ENCODE peak calls at places on chromosomes 2 and 18, in eight cellular contexts. One of them, this sample, is unnamed.

GRCh38 chr2:96408631-96409542 is 73.3 kb downstream of the NCAPH start:
- DNase-seq in ovary: peak; percentile 36
- DNase-seq in brain microvascular endothelial cell: peak; percentile 18
- DNase-seq in AG04450: no peak
- DNase-seq in foreskin fibroblast: no peak
- DNase-seq in ascending aorta: no peak
- DNase-seq in NT2/D1: no peak
- DNase-seq in tibial artery: peak; percentile 43
- DNase-seq in this sample: no peak

GRCh38 chr2:150339951-150340350 is 147.5 kb downstream of the RND3 start:
- DNase-seq in ovary: no peak
- DNase-seq in brain microvascular endothelial cell: no peak
- DNase-seq in NT2/D1: no peak
- DNase-seq in foreskin fibroblast: no peak
- DNase-seq in tibial artery: no peak
- DNase-seq in ascending aorta: no peak
- DNase-seq in AG04450: no peak
- DNase-seq in this sample: no peak

GRCh38 chr2:239891692-239892091 is 133.4 kb downstream of the NDUFA10 start:
- DNase-seq in NT2/D1: no peak
- DNase-seq in tibial artery: no peak
- DNase-seq in foreskin fibroblast: no peak
- DNase-seq in brain microvascular endothelial cell: no peak
- DNase-seq in AG04450: no peak
- DNase-seq in ovary: no peak
- DNase-seq in ascending aorta: no peak
- DNase-seq in this sample: no peak

GRCh38 chr2:133194068-133194655 is 374.1 kb downstream of the NCKAP5 start:
- DNase-seq in tibial artery: no peak
- DNase-seq in NT2/D1: no peak
- DNase-seq in ascending aorta: no peak
- DNase-seq in ovary: no peak
- DNase-seq in AG04450: no peak
- DNase-seq in brain microvascular endothelial cell: no peak
- DNase-seq in foreskin fibroblast: peak; percentile 23
- DNase-seq in this sample: peak; percentile 24

GRCh38 chr2:148569221-148569620 is 75.3 kb upstream of the EPC2 start:
- DNase-seq in AG04450: no peak
- DNase-seq in ovary: no peak
- DNase-seq in NT2/D1: no peak
- DNase-seq in foreskin fibroblast: no peak
- DNase-seq in brain microvascular endothelial cell: no peak
- DNase-seq in ascending aorta: no peak
- DNase-seq in tibial artery: no peak
- DNase-seq in this sample: no peak

GRCh38 chr2:143801561-143801960 is 672.3 kb downstream of the ARHGAP15 start:
- DNase-seq in AG04450: no peak
- DNase-seq in foreskin fibroblast: no peak
- DNase-seq in ascending aorta: no peak
- DNase-seq in ovary: no peak
- DNase-seq in brain microvascular endothelial cell: no peak
- DNase-seq in tibial artery: no peak
- DNase-seq in NT2/D1: no peak
- DNase-seq in this sample: no peak

GRCh38 chr2:71578665-71579371 is 125.5 kb downstream of the DYSF start:
- DNase-seq in ascending aorta: peak; percentile 53
- DNase-seq in ovary: no peak
- DNase-seq in foreskin fibroblast: no peak
- DNase-seq in brain microvascular endothelial cell: peak; percentile 31
- DNase-seq in AG04450: no peak
- DNase-seq in NT2/D1: no peak
- DNase-seq in tibial artery: peak; percentile 69
- DNase-seq in this sample: no peak

GRCh38 chr2:117994729-117995128 is 19.1 kb downstream of the CCDC93 start:
- DNase-seq in brain microvascular endothelial cell: no peak
- DNase-seq in foreskin fibroblast: no peak
- DNase-seq in ovary: no peak
- DNase-seq in ascending aorta: no peak
- DNase-seq in NT2/D1: no peak
- DNase-seq in tibial artery: no peak
- DNase-seq in AG04450: no peak
- DNase-seq in this sample: no peak

GRCh38 chr2:137963535-137964065 is 673 bp upstream of the HNMT start:
- DNase-seq in brain microvascular endothelial cell: no peak
- DNase-seq in foreskin fibroblast: no peak
- DNase-seq in ascending aorta: no peak
- DNase-seq in ovary: no peak
- DNase-seq in NT2/D1: no peak
- DNase-seq in tibial artery: no peak
- DNase-seq in AG04450: no peak
- DNase-seq in this sample: no peak

GRCh38 chr2:137966043-137966442 is 1.8 kb downstream of the HNMT start:
- DNase-seq in AG04450: no peak
- DNase-seq in ascending aorta: no peak
- DNase-seq in tibial artery: no peak
- DNase-seq in brain microvascular endothelial cell: no peak
- DNase-seq in NT2/D1: no peak
- DNase-seq in ovary: no peak
- DNase-seq in foreskin fibroblast: no peak
- DNase-seq in this sample: no peak

GRCh38 chr2:137967042-137967441 is 2.8 kb downstream of the HNMT start:
- DNase-seq in ascending aorta: no peak
- DNase-seq in NT2/D1: no peak
- DNase-seq in ovary: no peak
- DNase-seq in brain microvascular endothelial cell: no peak
- DNase-seq in tibial artery: no peak
- DNase-seq in AG04450: no peak
- DNase-seq in foreskin fibroblast: no peak
- DNase-seq in this sample: no peak

GRCh38 chr2:137964066-137964858 is at the start of gene HNMT:
- DNase-seq in NT2/D1: no peak
- DNase-seq in tibial artery: peak; percentile 44
- DNase-seq in brain microvascular endothelial cell: peak; percentile 55
- DNase-seq in foreskin fibroblast: peak; percentile 60
- DNase-seq in ovary: peak; percentile 46
- DNase-seq in ascending aorta: no peak
- DNase-seq in AG04450: no peak
- DNase-seq in this sample: peak; percentile 28

GRCh38 chr2:137964859-137965459 is 686 bp downstream of the HNMT start:
- DNase-seq in foreskin fibroblast: no peak
- DNase-seq in ascending aorta: no peak
- DNase-seq in tibial artery: no peak
- DNase-seq in NT2/D1: no peak
- DNase-seq in AG04450: no peak
- DNase-seq in ovary: no peak
- DNase-seq in brain microvascular endothelial cell: no peak
- DNase-seq in this sample: no peak
- H3K4me3 ChIP-seq in foreskin fibroblast: peak overlapping the region; percentile 67
- H3K4me3 ChIP-seq in ascending aorta: peak overlapping the region; percentile 75
- H3K4me3 ChIP-seq in tibial artery: peak overlapping the region; percentile 57
- H3K4me3 ChIP-seq in NT2/D1: no peak overlapping the region
- H3K4me3 ChIP-seq in AG04450: peak overlapping the region; percentile 69
- H3K4me3 ChIP-seq in ovary: peak overlapping the region; percentile 49
- H3K4me3 ChIP-seq in brain microvascular endothelial cell: peak overlapping the region; percentile 58
- H3K4me3 ChIP-seq in this sample: peak overlapping the region; percentile 41

GRCh38 chr18:13548944-13549878 is 177.1 kb downstream of the FAM210A start:
- DNase-seq in foreskin fibroblast: no peak
- DNase-seq in NT2/D1: no peak
- DNase-seq in brain microvascular endothelial cell: no peak
- DNase-seq in ascending aorta: no peak
- DNase-seq in AG04450: no peak
- DNase-seq in tibial artery: no peak
- DNase-seq in ovary: no peak
- DNase-seq in this sample: no peak
- H3K4me3 ChIP-seq in foreskin fibroblast: no peak overlapping the region
- H3K4me3 ChIP-seq in NT2/D1: no peak overlapping the region
- H3K4me3 ChIP-seq in brain microvascular endothelial cell: no peak overlapping the region
- H3K4me3 ChIP-seq in ascending aorta: no peak overlapping the region
- H3K4me3 ChIP-seq in AG04450: no peak overlapping the region
- H3K4me3 ChIP-seq in tibial artery: no peak overlapping the region
- H3K4me3 ChIP-seq in ovary: no peak overlapping the region
- H3K4me3 ChIP-seq in this sample: no peak overlapping the region

GRCh38 chr2:219387284-219388126 is at the start of gene DNPEP:
- DNase-seq in AG04450: no peak
- DNase-seq in brain microvascular endothelial cell: peak; percentile 83
- DNase-seq in tibial artery: peak; percentile 92
- DNase-seq in NT2/D1: peak; percentile 76
- DNase-seq in foreskin fibroblast: peak; percentile 90
- DNase-seq in ascending aorta: peak; percentile 65
- DNase-seq in ovary: peak; percentile 98
- DNase-seq in this sample: no peak

GRCh38 chr2:219386532-219387280 is 1.0 kb downstream of the DNPEP start:
- DNase-seq in foreskin fibroblast: no peak
- DNase-seq in ascending aorta: no peak
- DNase-seq in NT2/D1: no peak
- DNase-seq in tibial artery: peak; percentile 35
- DNase-seq in AG04450: no peak
- DNase-seq in brain microvascular endothelial cell: no peak
- DNase-seq in ovary: no peak
- DNase-seq in this sample: no peak

GRCh38 chr2:219384083-219384713 is 3.5 kb downstream of the DNPEP start:
- DNase-seq in tibial artery: no peak
- DNase-seq in ovary: no peak
- DNase-seq in NT2/D1: no peak
- DNase-seq in brain microvascular endothelial cell: no peak
- DNase-seq in ascending aorta: no peak
- DNase-seq in foreskin fibroblast: no peak
- DNase-seq in AG04450: no peak
- DNase-seq in this sample: no peak

GRCh38 chr2:219384872-219385271 is 2.8 kb downstream of the DNPEP start:
- DNase-seq in foreskin fibroblast: no peak
- DNase-seq in tibial artery: no peak
- DNase-seq in brain microvascular endothelial cell: no peak
- DNase-seq in ovary: no peak
- DNase-seq in AG04450: no peak
- DNase-seq in NT2/D1: no peak
- DNase-seq in ascending aorta: no peak
- DNase-seq in this sample: no peak

GRCh38 chr2:219385958-219386520 is 1.7 kb downstream of the DNPEP start:
- DNase-seq in AG04450: no peak
- DNase-seq in ascending aorta: no peak
- DNase-seq in NT2/D1: no peak
- DNase-seq in ovary: peak; percentile 57
- DNase-seq in brain microvascular endothelial cell: no peak
- DNase-seq in foreskin fibroblast: no peak
- DNase-seq in tibial artery: no peak
- DNase-seq in this sample: no peak
- H3K4me3 ChIP-seq in AG04450: no peak overlapping the region
- H3K4me3 ChIP-seq in ascending aorta: peak overlapping the region; percentile 82
- H3K4me3 ChIP-seq in NT2/D1: no peak overlapping the region
- H3K4me3 ChIP-seq in ovary: no peak overlapping the region
- H3K4me3 ChIP-seq in brain microvascular endothelial cell: no peak overlapping the region
- H3K4me3 ChIP-seq in foreskin fibroblast: peak overlapping the region; percentile 73
- H3K4me3 ChIP-seq in tibial artery: no peak overlapping the region
- H3K4me3 ChIP-seq in this sample: no peak overlapping the region

DNA sequence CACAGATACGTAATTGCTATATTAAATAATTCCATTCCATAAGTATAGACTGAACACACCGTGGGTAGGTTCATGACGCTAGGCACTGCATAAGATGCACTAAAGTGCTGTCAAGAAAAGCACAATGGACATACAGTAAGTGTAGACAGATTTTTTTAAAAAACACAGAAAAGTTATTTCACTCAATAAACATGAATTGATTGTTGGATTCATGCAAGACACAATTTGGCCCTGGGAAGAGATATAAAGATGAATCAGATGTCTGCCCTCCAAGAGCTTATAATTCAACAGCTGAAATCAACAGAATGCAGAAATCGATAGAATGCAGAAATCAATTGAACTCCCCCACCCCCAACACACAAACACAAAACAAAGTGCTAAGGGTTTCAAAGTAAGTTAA is 1.8 kb downstream of the NBAS start:
- DNase-seq in foreskin fibroblast: no peak
- DNase-seq in ascending aorta: no peak
- DNase-seq in NT2/D1: no peak
- DNase-seq in AG04450: no peak
- DNase-seq in tibial artery: no peak
- DNase-seq in ovary: no peak
- DNase-seq in brain microvascular endothelial cell: no peak
- DNase-seq in this sample: no peak
- H3K4me3 ChIP-seq in foreskin fibroblast: peak overlapping the region; percentile 81
- H3K4me3 ChIP-seq in ascending aorta: peak overlapping the region; percentile 78
- H3K4me3 ChIP-seq in NT2/D1: no peak overlapping the region
- H3K4me3 ChIP-seq in AG04450: peak overlapping the region; percentile 91
- H3K4me3 ChIP-seq in tibial artery: no peak overlapping the region
- H3K4me3 ChIP-seq in ovary: no peak overlapping the region
- H3K4me3 ChIP-seq in brain microvascular endothelial cell: no peak overlapping the region
- H3K4me3 ChIP-seq in this sample: peak overlapping the region; percentile 96

GRCh38 chr2:2318949-2319348 is 12.1 kb downstream of the MYT1L start:
- DNase-seq in ascending aorta: no peak
- DNase-seq in foreskin fibroblast: no peak
- DNase-seq in tibial artery: no peak
- DNase-seq in brain microvascular endothelial cell: no peak
- DNase-seq in NT2/D1: no peak
- DNase-seq in AG04450: no peak
- DNase-seq in ovary: no peak
- DNase-seq in this sample: no peak

GRCh38 chr2:2321250-2321545 is 9.9 kb downstream of the MYT1L start:
- DNase-seq in brain microvascular endothelial cell: no peak
- DNase-seq in ascending aorta: no peak
- DNase-seq in AG04450: no peak
- DNase-seq in tibial artery: no peak
- DNase-seq in ovary: no peak
- DNase-seq in NT2/D1: no peak
- DNase-seq in foreskin fibroblast: no peak
- DNase-seq in this sample: no peak

GRCh38 chr2:2324119-2324518 is 7.0 kb downstream of the MYT1L start:
- DNase-seq in brain microvascular endothelial cell: no peak
- DNase-seq in AG04450: no peak
- DNase-seq in NT2/D1: no peak
- DNase-seq in ovary: no peak
- DNase-seq in foreskin fibroblast: no peak
- DNase-seq in ascending aorta: no peak
- DNase-seq in tibial artery: no peak
- DNase-seq in this sample: no peak

GRCh38 chr2:2324565-2325101 is 6.4 kb downstream of the MYT1L start:
- DNase-seq in NT2/D1: no peak
- DNase-seq in AG04450: no peak
- DNase-seq in ovary: no peak
- DNase-seq in tibial artery: no peak
- DNase-seq in ascending aorta: no peak
- DNase-seq in brain microvascular endothelial cell: no peak
- DNase-seq in foreskin fibroblast: no peak
- DNase-seq in this sample: no peak

GRCh38 chr2:2320486-2321249 is 10.4 kb downstream of the MYT1L start:
- DNase-seq in foreskin fibroblast: no peak
- DNase-seq in tibial artery: no peak
- DNase-seq in AG04450: no peak
- DNase-seq in brain microvascular endothelial cell: no peak
- DNase-seq in ovary: no peak
- DNase-seq in ascending aorta: no peak
- DNase-seq in NT2/D1: no peak
- DNase-seq in this sample: no peak
- H3K4me3 ChIP-seq in foreskin fibroblast: no peak overlapping the region
- H3K4me3 ChIP-seq in tibial artery: no peak overlapping the region
- H3K4me3 ChIP-seq in AG04450: no peak overlapping the region
- H3K4me3 ChIP-seq in brain microvascular endothelial cell: no peak overlapping the region
- H3K4me3 ChIP-seq in ovary: no peak overlapping the region
- H3K4me3 ChIP-seq in ascending aorta: no peak overlapping the region
- H3K4me3 ChIP-seq in NT2/D1: no peak overlapping the region
- H3K4me3 ChIP-seq in this sample: no peak overlapping the region

This sample was measured in skeletal muscle cell.